ENCODE peak calls at places on chromosome 20, in six cellular contexts. P is mammary epithelial cell, Z is WTC11, A is hepatocyte, F is H9, L is left ventricle myocardium inferior. R is an unnamed sample.

GRCh38 chr20:15937179-15937578 is 636.1 kb downstream of the KIF16B start:
- DNase-seq in A (no peak), F (no peak), P (no peak), L (no peak), Z (no peak), R (no peak)

GRCh38 chr20:34216382-34216742 is 24.9 kb upstream of the ASIP start:
- DNase-seq in L (no peak), P (no peak), A (no peak), F (no peak), Z (no peak), R (no peak)

GRCh38 chr20:58081842-58082241 is 146.6 kb downstream of the ANKRD60 start:
- DNase-seq in A (no peak), F (no peak), Z (no peak), P (peak), L (no peak), R (no peak)

GRCh38 chr20:8709627-8710026 is 359.3 kb upstream of the PLCB4 start:
- DNase-seq in L (no peak), P (no peak), Z (no peak), F (no peak), A (no peak), R (no peak)

GRCh38 chr20:47352332-47353223 is 3.9 kb downstream of the ZMYND8 start:
- DNase-seq in A (no peak), L (peak), Z (no peak), P (peak), F (no peak), R (no peak)

GRCh38 chr20:47600967-47601547 is 99.4 kb downstream of the NCOA3 start:
- DNase-seq in P (no peak), A (no peak), L (no peak), F (no peak), Z (no peak), R (no peak)

GRCh38 chr20:46118481-46119020 is 437 bp downstream of the CD40 start:
- DNase-seq in L (peak), F (peak), Z (peak), A (no peak), P (no peak), R (peak)

GRCh38 chr20:18101125-18101820 is 36.4 kb upstream of the KAT14 start:
- DNase-seq in A (no peak), F (peak), L (no peak), Z (peak), P (no peak), R (no peak)

GRCh38 chr20:57195023-57195758 is 71.2 kb downstream of the BMP7 start:
- DNase-seq in A (no peak), P (peak), Z (no peak), F (no peak), L (no peak), R (peak)

GRCh38 chr20:5859611-5860010 is 90.7 kb downstream of the TRMT6 start:
- DNase-seq in L (no peak), Z (no peak), F (no peak), P (no peak), A (no peak), R (no peak)

GRCh38 chr20:47319517-47320252 is 36.8 kb downstream of the ZMYND8 start:
- DNase-seq in L (peak), P (peak), A (peak), F (peak), Z (peak), R (no peak)

GRCh38 chr20:63639093-63639860 is 12.4 kb upstream of the GMEB2 start:
- DNase-seq in Z (no peak), A (no peak), L (peak), P (no peak), F (no peak), R (no peak)

GRCh38 chr20:39961667-39962066 is 727.4 kb downstream of the MAFB start:
- DNase-seq in A (no peak), P (no peak), Z (no peak), F (no peak), L (no peak), R (no peak)

GRCh38 chr20:39960522-39961420 is 728.3 kb downstream of the MAFB start:
- DNase-seq in A (no peak), Z (peak), L (peak), F (peak), P (no peak), R (no peak)
- TF ChIP-seq CTCF in A (no peak), Z (no peak), L (peak), F (peak), P (no peak), R (no peak)

DNA sequence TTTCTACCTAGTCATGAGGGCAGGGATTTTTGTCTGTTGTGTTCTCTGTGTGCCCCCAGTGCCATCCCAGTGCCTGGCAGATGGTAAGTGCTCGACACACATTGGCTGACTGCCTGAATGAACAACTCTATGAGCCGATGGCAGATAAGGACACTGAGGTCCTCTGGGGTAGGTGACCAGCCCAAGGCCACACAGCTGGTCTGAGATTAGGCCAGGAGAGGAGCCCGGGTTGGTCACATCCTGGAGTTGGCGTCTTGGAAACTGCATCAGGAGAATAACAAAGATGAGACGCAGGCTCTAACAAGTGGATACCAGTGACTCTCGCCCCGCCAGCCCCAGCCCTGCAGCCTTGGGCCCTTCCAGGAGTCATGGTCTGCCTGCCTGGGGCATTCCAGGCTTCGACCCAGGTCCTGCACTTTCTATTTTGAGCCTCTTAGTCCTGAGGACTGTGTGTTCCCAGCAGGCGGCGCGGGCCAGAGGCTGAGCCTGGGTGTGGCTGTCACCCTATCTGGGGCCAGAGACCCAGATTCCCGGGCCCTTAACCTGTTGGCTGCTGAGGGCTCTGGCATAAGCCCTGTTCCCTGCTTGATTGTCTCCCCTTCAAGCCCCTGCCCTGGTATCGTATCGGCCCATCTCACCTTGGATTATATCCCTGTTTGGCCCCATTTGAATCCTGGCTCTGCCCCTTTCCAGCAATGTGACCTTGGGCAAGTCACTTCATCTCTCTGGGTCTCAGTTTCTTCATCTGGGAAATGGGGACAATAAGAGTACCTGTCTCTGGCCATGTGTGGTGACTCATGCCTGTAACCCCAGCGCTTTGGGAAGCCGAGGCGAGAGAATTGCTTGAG is 88.3 kb downstream of the CEBPB start:
- DNase-seq in P (peak), A (peak), L (peak), Z (no peak), F (no peak), R (no peak)
- TF ChIP-seq CTCF in P (no peak), A (no peak), L (peak), Z (no peak), F (no peak), R (peak)

DNA sequence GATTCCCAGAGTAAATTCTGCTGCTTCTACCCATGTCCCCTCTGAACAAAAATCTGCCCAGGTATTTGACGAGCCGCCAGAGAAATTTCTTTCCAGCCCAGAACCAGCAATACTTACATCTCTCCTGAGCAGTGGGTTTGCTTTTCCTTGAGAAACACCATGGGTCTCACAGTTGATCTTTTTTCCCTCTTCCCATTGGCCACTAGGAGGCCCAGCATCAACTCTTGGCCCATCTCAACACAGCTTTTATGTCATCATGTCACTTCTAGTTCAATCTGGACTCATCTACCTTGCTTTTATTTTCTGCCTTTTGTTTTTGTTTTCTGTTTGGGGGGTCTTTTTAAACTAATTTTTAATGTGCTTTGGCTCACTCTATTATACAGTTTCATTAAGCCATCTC is 18.8 kb downstream of the MAFB start:
- DNase-seq in F (no peak), L (no peak), A (no peak), Z (no peak), P (no peak), R (no peak)
- TF ChIP-seq CTCF in F (peak), L (no peak), A (no peak), Z (no peak), P (no peak), R (no peak)

DNA sequence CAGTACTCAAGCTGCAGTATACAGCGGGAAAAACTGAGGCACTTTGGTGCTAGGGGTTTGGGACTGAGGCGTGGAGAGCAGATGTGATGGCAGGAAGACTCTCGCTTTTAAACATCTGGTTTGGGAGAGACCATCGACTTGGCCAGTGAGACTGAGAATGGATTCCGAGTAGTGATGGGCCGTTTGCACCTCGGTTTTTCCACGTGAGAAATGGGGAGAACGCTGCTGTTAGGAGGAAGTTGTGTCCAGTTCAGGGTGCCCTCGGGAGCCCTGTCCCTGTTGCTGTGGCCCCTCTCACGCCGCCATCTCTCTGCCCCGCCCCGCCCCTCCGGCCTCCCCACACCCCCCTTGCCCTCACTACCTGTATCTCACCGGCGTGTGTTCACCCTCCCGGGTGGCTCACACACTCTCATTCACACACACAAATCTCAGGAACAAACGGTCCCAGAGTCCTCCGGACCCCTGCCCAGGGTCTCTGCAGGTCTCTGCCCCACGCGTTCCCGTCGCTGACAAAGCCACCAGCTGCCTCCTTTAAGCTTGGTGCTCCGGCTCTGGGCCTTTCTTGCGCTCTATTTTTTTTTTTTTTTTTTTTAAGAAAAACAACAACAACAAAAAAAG is 2.7 kb downstream of the SOX12 start:
- DNase-seq in P (no peak), F (no peak), Z (no peak), L (no peak), A (peak), R (no peak)
- TF ChIP-seq CTCF in P (no peak), F (no peak), Z (no peak), L (no peak), A (no peak), R (no peak)

GRCh38 chr20:33172781-33173180 is 4.8 kb downstream of the BPIFA2 start:
- DNase-seq in A (no peak), P (no peak), Z (no peak), L (no peak), F (no peak), R (no peak)

GRCh38 chr20:33167859-33168258 is at the start of gene BPIFA2:
- DNase-seq in Z (no peak), P (no peak), A (no peak), F (no peak), L (no peak), R (no peak)

GRCh38 chr20:33166533-33167113 is 1.3 kb upstream of the BPIFA2 start:
- DNase-seq in F (no peak), L (no peak), Z (no peak), P (no peak), A (no peak), R (no peak)

GRCh38 chr20:33165416-33166055 is 2.4 kb upstream of the BPIFA2 start:
- DNase-seq in L (no peak), Z (no peak), P (no peak), A (no peak), F (no peak), R (no peak)

GRCh38 chr20:33169176-33169794 is 1.3 kb downstream of the BPIFA2 start:
- DNase-seq in Z (peak), L (no peak), P (no peak), F (no peak), A (no peak), R (no peak)
- TF ChIP-seq CTCF in Z (peak), L (peak), P (peak), F (peak), A (peak), R (peak)

DNA sequence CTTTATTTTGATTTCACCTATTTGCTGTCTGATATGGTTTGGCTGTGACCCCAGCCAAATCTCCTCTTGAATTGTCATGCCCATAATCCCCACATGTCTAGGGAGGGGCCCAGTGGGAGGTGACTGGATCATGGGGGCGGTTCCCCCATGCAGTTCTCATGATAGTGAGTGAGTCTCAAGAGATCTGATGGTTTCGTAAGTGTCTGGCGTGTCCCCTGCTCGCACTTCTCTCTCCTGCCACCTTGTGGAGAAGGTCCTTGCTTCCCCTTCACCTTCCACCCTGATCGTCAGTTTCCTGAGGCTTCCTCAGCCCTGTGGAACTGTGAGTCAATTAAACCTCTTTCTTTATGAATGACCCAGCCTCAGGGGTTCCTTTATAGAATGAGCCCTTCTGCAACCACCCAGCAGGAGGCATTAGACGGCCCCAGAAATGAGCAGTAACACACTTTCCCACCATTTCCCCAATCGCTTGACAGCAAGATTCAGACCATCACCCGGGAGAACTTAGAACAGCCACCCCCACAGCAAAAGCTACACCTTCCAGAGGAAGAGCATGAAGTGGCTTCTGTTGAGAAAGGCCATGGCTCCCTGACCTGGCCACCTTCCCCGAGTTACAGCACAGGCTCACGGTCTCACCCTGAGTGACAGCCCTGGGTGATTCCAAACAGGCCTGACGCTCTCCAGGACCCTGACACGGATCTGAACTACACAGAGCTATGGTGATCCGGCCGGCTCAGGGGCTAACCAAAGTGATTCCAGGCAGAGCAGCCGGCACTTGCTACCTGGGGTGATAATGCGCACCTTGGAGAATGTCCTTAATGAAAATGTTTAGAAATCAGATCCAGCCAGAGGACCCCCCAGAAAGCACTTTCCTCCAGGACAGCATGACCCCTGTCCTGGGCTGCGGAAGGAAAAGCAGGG is 131.2 kb upstream of the CDH4 start:
- DNase-seq in L (peak), A (peak), F (peak), P (peak), Z (peak), R (no peak)
- TF ChIP-seq CTCF in L (peak), A (peak), F (peak), P (peak), Z (peak), R (peak)

GRCh38 chr20:38883081-38883980 is 42.9 kb upstream of the FAM83D start:
- DNase-seq in F (no peak), Z (no peak), A (no peak), P (no peak), L (no peak), R (no peak)
- TF ChIP-seq CTCF in F (peak), Z (no peak), A (no peak), P (no peak), L (no peak), R (no peak)

GRCh38 chr20:24535956-24536730 is 66.7 kb downstream of the SYNDIG1 start:
- DNase-seq in Z (no peak), P (peak), L (no peak), F (no peak), A (no peak), R (no peak)

GRCh38 chr20:24531202-24531601 is 61.8 kb downstream of the SYNDIG1 start:
- DNase-seq in A (no peak), P (no peak), F (no peak), Z (no peak), L (no peak), R (no peak)

GRCh38 chr20:24531626-24532419 is 62.4 kb downstream of the SYNDIG1 start:
- DNase-seq in P (no peak), F (no peak), L (no peak), A (no peak), Z (no peak), R (no peak)

GRCh38 chr20:24534282-24534681 is 64.9 kb downstream of the SYNDIG1 start:
- DNase-seq in Z (no peak), L (no peak), P (no peak), A (no peak), F (no peak), R (no peak)

GRCh38 chr20:24533449-24533848 is 64.0 kb downstream of the SYNDIG1 start:
- DNase-seq in A (no peak), P (no peak), Z (peak), F (peak), L (no peak), R (no peak)
- TF ChIP-seq CTCF in A (no peak), P (no peak), Z (peak), F (peak), L (no peak), R (no peak)

GRCh38 chr20:4008877-4009276 is 6.5 kb downstream of the RNF24 start:
- DNase-seq in P (no peak), Z (no peak), L (no peak), A (no peak), F (no peak), R (no peak)
- TF ChIP-seq CTCF in P (no peak), Z (no peak), L (peak), A (no peak), F (no peak), R (no peak)

GRCh38 chr20:48698507-48699267 is 129.1 kb downstream of the PREX1 start:
- DNase-seq in P (no peak), Z (peak), L (no peak), F (peak), A (no peak), R (no peak)
- TF ChIP-seq CTCF in P (no peak), Z (no peak), L (no peak), F (peak), A (no peak), R (no peak)